ENCODE peak calls at places on chromosome 13, in seven cellular contexts. X, R, L, F, E, N and M are unnamed samples.

GRCh38 chr13:59476376-59476775 is 687.4 kb downstream of the DIAPH3 start:
- DNase-seq in X (no peak), R (no peak), L (peak; percentile 17), F (no peak), E (no peak), N (no peak), M (no peak)

GRCh38 chr13:38687246-38688229 is 661 bp downstream of the FREM2 start:
- DNase-seq in X (no peak), R (no peak), L (no peak), F (no peak), E (peak; percentile 37), N (no peak), M (no peak)

GRCh38 chr13:34076943-34077703 is 259.2 kb downstream of the RFC3 start:
- DNase-seq in X (no peak), R (no peak), L (peak; percentile 1), F (no peak), E (peak; percentile 30), N (no peak), M (no peak)

GRCh38 chr13:111132948-111133347 is 17.8 kb downstream of the ARHGEF7 start:
- DNase-seq in X (no peak), R (no peak), L (no peak), F (no peak), E (no peak), N (no peak), M (no peak)

GRCh38 chr13:105679832-105680231 is 855.6 kb downstream of the EFNB2 start:
- DNase-seq in X (no peak), R (no peak), L (no peak), F (no peak), E (no peak), N (no peak), M (no peak)

GRCh38 chr13:99086869-99087129 is 108.9 kb upstream of the DOCK9 start:
- DNase-seq in X (peak; percentile 47), R (peak; percentile 54), L (no peak), F (peak; percentile 57), E (no peak), N (peak; percentile 75), M (no peak)

GRCh38 chr13:108610517-108610916 is 18.9 kb upstream of the MYO16 start:
- DNase-seq in X (no peak), R (no peak), L (no peak), F (no peak), E (no peak), N (no peak), M (no peak)

GRCh38 chr13:86795858-86796257 is 875.3 kb upstream of the SLITRK5 start:
- DNase-seq in X (no peak), R (no peak), L (no peak), F (no peak), E (no peak), N (no peak), M (no peak)

GRCh38 chr13:71359641-71360040 is 507.4 kb downstream of the DACH1 start:
- DNase-seq in X (no peak), R (no peak), L (no peak), F (no peak), E (no peak), N (no peak), M (no peak)

GRCh38 chr13:53631511-53631910 is 602.9 kb downstream of the OLFM4 start:
- DNase-seq in X (no peak), R (no peak), L (no peak), F (no peak), E (no peak), N (no peak), M (no peak)

GRCh38 chr13:29861694-29862110 is 11.3 kb upstream of the UBL3 start:
- DNase-seq in X (no peak), R (no peak), L (peak; percentile 97), F (no peak), E (no peak), N (no peak), M (no peak)

GRCh38 chr13:93268327-93269028 is 41.9 kb downstream of the GPC6 start:
- DNase-seq in X (no peak), R (no peak), L (no peak), F (no peak), E (no peak), N (no peak), M (no peak)

GRCh38 chr13:20101467-20102316 is 59.2 kb downstream of the GJA3 start:
- DNase-seq in X (no peak), R (no peak), L (no peak), F (no peak), E (no peak), N (no peak), M (no peak)

GRCh38 chr13:34772206-34772605 is 169.9 kb upstream of the NBEA start:
- DNase-seq in X (no peak), R (no peak), L (no peak), F (no peak), E (no peak), N (no peak), M (no peak)

GRCh38 chr13:79386125-79386822 is 19.8 kb downstream of the RBM26 start:
- DNase-seq in X (no peak), R (no peak), L (no peak), F (peak; percentile 34), E (no peak), N (no peak), M (no peak)

GRCh38 chr13:75621147-75621546 is 15.0 kb upstream of the LMO7 start:
- DNase-seq in X (no peak), R (no peak), L (peak; percentile 70), F (no peak), E (no peak), N (no peak), M (no peak)

GRCh38 chr13:71867101-71867814 is at the start of gene DACH1:
- DNase-seq in X (peak; percentile 4), R (peak; percentile 36), L (peak; percentile 20), F (peak; percentile 13), E (peak; percentile 33), N (peak; percentile 74), M (no peak)

GRCh38 chr13:59458908-59459579 is 704.7 kb downstream of the DIAPH3 start:
- DNase-seq in X (no peak), R (peak; percentile 39), L (peak; percentile 85), F (no peak), E (peak; percentile 31), N (no peak), M (no peak)

GRCh38 chr13:73367886-73368285 is 309.1 kb downstream of the KLF5 start:
- DNase-seq in X (no peak), R (no peak), L (no peak), F (no peak), E (no peak), N (no peak), M (no peak)

GRCh38 chr13:77749481-77749880 is 52.0 kb downstream of the SLAIN1 start:
- DNase-seq in X (no peak), R (no peak), L (no peak), F (no peak), E (no peak), N (no peak), M (no peak)

GRCh38 chr13:50888362-50888761 is 21.2 kb upstream of the RNASEH2B start:
- DNase-seq in X (no peak), R (no peak), L (no peak), F (no peak), E (no peak), N (no peak), M (no peak)